ENCODE peak calls at places on chromosomes 13 and 19, in seven cellular contexts. One of them, this sample, is unnamed.

GRCh38 chr19:16860118-16860517 is 28.7 kb upstream of the F2RL3 start:
- DNase-seq in heart right ventricle: no peak
- DNase-seq in AG04450: no peak
- DNase-seq in cardiac fibroblast: no peak
- DNase-seq in cardiac muscle cell: no peak
- DNase-seq in right lobe of liver: no peak
- DNase-seq in OCI-LY7: no peak
- DNase-seq in this sample: no peak

GRCh38 chr19:57075801-57076492 is 43.8 kb upstream of the USP29 start:
- DNase-seq in cardiac muscle cell: no peak
- DNase-seq in AG04450: no peak
- DNase-seq in cardiac fibroblast: no peak
- DNase-seq in OCI-LY7: no peak
- DNase-seq in right lobe of liver: no peak
- DNase-seq in heart right ventricle: no peak
- DNase-seq in this sample: no peak

GRCh38 chr13:44364601-44365000 is 9.0 kb upstream of the SERP2 start:
- DNase-seq in cardiac muscle cell: peak; percentile 46
- DNase-seq in OCI-LY7: no peak
- DNase-seq in right lobe of liver: peak; percentile 58
- DNase-seq in AG04450: no peak
- DNase-seq in heart right ventricle: no peak
- DNase-seq in cardiac fibroblast: no peak
- DNase-seq in this sample: no peak

GRCh38 chr19:34178276-34178614 is 5.9 kb downstream of the LSM14A start:
- DNase-seq in cardiac fibroblast: no peak
- DNase-seq in right lobe of liver: no peak
- DNase-seq in heart right ventricle: no peak
- DNase-seq in AG04450: no peak
- DNase-seq in cardiac muscle cell: no peak
- DNase-seq in OCI-LY7: no peak
- DNase-seq in this sample: peak; percentile 40

GRCh38 chr19:19050731-19051130 is 13.1 kb upstream of the SLC25A42 start:
- DNase-seq in AG04450: no peak
- DNase-seq in cardiac fibroblast: no peak
- DNase-seq in cardiac muscle cell: no peak
- DNase-seq in right lobe of liver: no peak
- DNase-seq in heart right ventricle: no peak
- DNase-seq in OCI-LY7: no peak
- DNase-seq in this sample: no peak

GRCh38 chr13:82136880-82137279 is 1745.4 kb downstream of the SLITRK1 start:
- DNase-seq in cardiac muscle cell: no peak
- DNase-seq in AG04450: no peak
- DNase-seq in heart right ventricle: no peak
- DNase-seq in cardiac fibroblast: no peak
- DNase-seq in OCI-LY7: no peak
- DNase-seq in right lobe of liver: no peak
- DNase-seq in this sample: no peak

GRCh38 chr13:21749410-21749809 is 78.5 kb downstream of the FGF9 start:
- DNase-seq in cardiac fibroblast: no peak
- DNase-seq in right lobe of liver: no peak
- DNase-seq in OCI-LY7: no peak
- DNase-seq in AG04450: peak; percentile 71
- DNase-seq in cardiac muscle cell: no peak
- DNase-seq in heart right ventricle: no peak
- DNase-seq in this sample: no peak

GRCh38 chr13:89737051-89737450 is 1610.4 kb upstream of the MIR17HG start:
- DNase-seq in heart right ventricle: no peak
- DNase-seq in cardiac fibroblast: no peak
- DNase-seq in cardiac muscle cell: no peak
- DNase-seq in AG04450: no peak
- DNase-seq in OCI-LY7: no peak
- DNase-seq in right lobe of liver: no peak
- DNase-seq in this sample: no peak

GRCh38 chr13:25018729-25019115 is 77.2 kb upstream of the PABPC3 start:
- DNase-seq in cardiac fibroblast: no peak
- DNase-seq in cardiac muscle cell: no peak
- DNase-seq in right lobe of liver: no peak
- DNase-seq in OCI-LY7: no peak
- DNase-seq in heart right ventricle: no peak
- DNase-seq in AG04450: no peak
- DNase-seq in this sample: no peak

GRCh38 chr13:79904581-79904980 is 423.6 kb downstream of the NDFIP2 start:
- DNase-seq in cardiac muscle cell: no peak
- DNase-seq in cardiac fibroblast: no peak
- DNase-seq in AG04450: no peak
- DNase-seq in right lobe of liver: no peak
- DNase-seq in OCI-LY7: no peak
- DNase-seq in heart right ventricle: no peak
- DNase-seq in this sample: no peak

GRCh38 chr13:21739771-21740170 is 68.9 kb downstream of the FGF9 start:
- DNase-seq in OCI-LY7: no peak
- DNase-seq in AG04450: no peak
- DNase-seq in right lobe of liver: no peak
- DNase-seq in cardiac fibroblast: no peak
- DNase-seq in cardiac muscle cell: no peak
- DNase-seq in heart right ventricle: no peak
- DNase-seq in this sample: no peak

GRCh38 chr19:3968556-3969434 is 2.1 kb downstream of the DAPK3 start:
- DNase-seq in heart right ventricle: peak; percentile 85
- DNase-seq in cardiac muscle cell: peak; percentile 100
- DNase-seq in OCI-LY7: no peak
- DNase-seq in AG04450: peak; percentile 100
- DNase-seq in right lobe of liver: peak; percentile 73
- DNase-seq in cardiac fibroblast: peak; percentile 99
- DNase-seq in this sample: no peak

GRCh38 chr19:29671393-29672076 is 6.3 kb downstream of the PLEKHF1 start:
- DNase-seq in right lobe of liver: peak; percentile 72
- DNase-seq in cardiac fibroblast: peak; percentile 61
- DNase-seq in AG04450: no peak
- DNase-seq in OCI-LY7: peak; percentile 34
- DNase-seq in cardiac muscle cell: peak; percentile 60
- DNase-seq in heart right ventricle: peak; percentile 55
- DNase-seq in this sample: peak; percentile 98

GRCh38 chr19:29724741-29725140 is 9.7 kb upstream of the C19orf12 start:
- DNase-seq in heart right ventricle: no peak
- DNase-seq in right lobe of liver: no peak
- DNase-seq in AG04450: no peak
- DNase-seq in OCI-LY7: no peak
- DNase-seq in cardiac muscle cell: no peak
- DNase-seq in cardiac fibroblast: no peak
- DNase-seq in this sample: no peak

GRCh38 chr19:40445945-40446784 is 2.0 kb upstream of the SERTAD3 start:
- DNase-seq in right lobe of liver: no peak
- DNase-seq in heart right ventricle: no peak
- DNase-seq in AG04450: no peak
- DNase-seq in cardiac muscle cell: no peak
- DNase-seq in cardiac fibroblast: no peak
- DNase-seq in OCI-LY7: no peak
- DNase-seq in this sample: no peak

GRCh38 chr19:48614436-48615144 is at the start of gene FAM83E:
- DNase-seq in AG04450: no peak
- DNase-seq in OCI-LY7: no peak
- DNase-seq in heart right ventricle: no peak
- DNase-seq in cardiac muscle cell: no peak
- DNase-seq in right lobe of liver: no peak
- DNase-seq in cardiac fibroblast: no peak
- DNase-seq in this sample: peak; percentile 44

GRCh38 chr19:49954092-49954825 is 6.7 kb downstream of the SIGLEC11 start:
- DNase-seq in cardiac muscle cell: peak; percentile 80
- DNase-seq in right lobe of liver: no peak
- DNase-seq in AG04450: no peak
- DNase-seq in OCI-LY7: no peak
- DNase-seq in heart right ventricle: no peak
- DNase-seq in cardiac fibroblast: peak; percentile 60
- DNase-seq in this sample: peak; percentile 32

GRCh38 chr13:66689628-66690027 is 540.5 kb downstream of the PCDH9 start:
- DNase-seq in OCI-LY7: peak; percentile 76
- DNase-seq in AG04450: no peak
- DNase-seq in right lobe of liver: no peak
- DNase-seq in cardiac fibroblast: peak; percentile 70
- DNase-seq in cardiac muscle cell: peak; percentile 60
- DNase-seq in heart right ventricle: no peak
- DNase-seq in this sample: no peak
- TF ChIP-seq CTCF in OCI-LY7: peak; percentile 77
- TF ChIP-seq CTCF in AG04450: peak; percentile 47
- TF ChIP-seq CTCF in right lobe of liver: peak; percentile 15
- TF ChIP-seq CTCF in cardiac fibroblast: peak; percentile 38
- TF ChIP-seq CTCF in cardiac muscle cell: peak; percentile 51
- TF ChIP-seq CTCF in heart right ventricle: peak; percentile 18
- TF ChIP-seq CTCF in this sample: no peak

GRCh38 chr13:33153421-33154381 is 131.9 kb downstream of the STARD13 start:
- DNase-seq in OCI-LY7: peak; percentile 1
- DNase-seq in cardiac fibroblast: peak; percentile 74
- DNase-seq in heart right ventricle: peak; percentile 49
- DNase-seq in cardiac muscle cell: peak; percentile 61
- DNase-seq in AG04450: no peak
- DNase-seq in right lobe of liver: peak; percentile 42
- DNase-seq in this sample: no peak
- TF ChIP-seq CTCF in OCI-LY7: peak; percentile 34
- TF ChIP-seq CTCF in cardiac fibroblast: peak; percentile 17
- TF ChIP-seq CTCF in heart right ventricle: no peak
- TF ChIP-seq CTCF in cardiac muscle cell: peak; percentile 29
- TF ChIP-seq CTCF in AG04450: no peak
- TF ChIP-seq CTCF in right lobe of liver: no peak
- TF ChIP-seq CTCF in this sample: peak; percentile 12

GRCh38 chr13:110206170-110206569 is 100.8 kb downstream of the COL4A1 start:
- DNase-seq in heart right ventricle: no peak
- DNase-seq in right lobe of liver: peak; percentile 37
- DNase-seq in AG04450: no peak
- DNase-seq in cardiac fibroblast: no peak
- DNase-seq in OCI-LY7: no peak
- DNase-seq in cardiac muscle cell: no peak
- DNase-seq in this sample: no peak
- TF ChIP-seq CTCF in heart right ventricle: no peak
- TF ChIP-seq CTCF in right lobe of liver: no peak
- TF ChIP-seq CTCF in AG04450: no peak
- TF ChIP-seq CTCF in cardiac fibroblast: no peak
- TF ChIP-seq CTCF in OCI-LY7: no peak
- TF ChIP-seq CTCF in cardiac muscle cell: no peak
- TF ChIP-seq CTCF in this sample: no peak

GRCh38 chr19:38634757-38635482 is 12.5 kb upstream of the ACTN4 start:
- DNase-seq in cardiac muscle cell: peak; percentile 74
- DNase-seq in right lobe of liver: peak; percentile 76
- DNase-seq in OCI-LY7: peak; percentile 70
- DNase-seq in AG04450: peak; percentile 38
- DNase-seq in heart right ventricle: peak; percentile 82
- DNase-seq in cardiac fibroblast: peak; percentile 71
- DNase-seq in this sample: peak; percentile 72
- TF ChIP-seq CTCF in cardiac muscle cell: peak; percentile 90
- TF ChIP-seq CTCF in right lobe of liver: peak; percentile 90
- TF ChIP-seq CTCF in OCI-LY7: peak; percentile 91
- TF ChIP-seq CTCF in AG04450: peak; percentile 94
- TF ChIP-seq CTCF in heart right ventricle: peak; percentile 95
- TF ChIP-seq CTCF in cardiac fibroblast: peak; percentile 91
- TF ChIP-seq CTCF in this sample: peak; percentile 87

GRCh38 chr13:91375119-91375729 is 23.2 kb upstream of the GPC5 start:
- DNase-seq in cardiac muscle cell: peak; percentile 35
- DNase-seq in OCI-LY7: peak; percentile 85
- DNase-seq in right lobe of liver: no peak
- DNase-seq in AG04450: no peak
- DNase-seq in cardiac fibroblast: peak; percentile 37
- DNase-seq in heart right ventricle: no peak
- DNase-seq in this sample: peak; percentile 54
- TF ChIP-seq CTCF in cardiac muscle cell: peak; percentile 62
- TF ChIP-seq CTCF in OCI-LY7: no peak
- TF ChIP-seq CTCF in right lobe of liver: peak; percentile 44
- TF ChIP-seq CTCF in AG04450: peak; percentile 69
- TF ChIP-seq CTCF in cardiac fibroblast: peak; percentile 59
- TF ChIP-seq CTCF in heart right ventricle: peak; percentile 26
- TF ChIP-seq CTCF in this sample: peak; percentile 66